ENCODE peak calls at places on chromosomes 4 and X, in six cellular contexts. Z, O, A, Y, L and E are unnamed samples.

GRCh38 chr4:128979934-128980333 is 113.4 kb downstream of the SCLT1 start:
- DNase-seq in L (no peak), O (no peak), A (no peak), Z (no peak), Y (peak; percentile 88), E (no peak)

GRCh38 chrX:153449306-153450113 is 3.7 kb upstream of the TREX2 start:
- DNase-seq in Z (no peak), Y (no peak), O (no peak), A (no peak), L (no peak), E (no peak)

GRCh38 chrX:95071621-95072020 is 1397.6 kb downstream of the FAM133A start:
- DNase-seq in Y (no peak), A (no peak), Z (no peak), L (no peak), O (no peak), E (no peak)

GRCh38 chr4:96052827-96053226 is 212.9 kb downstream of the PDHA2 start:
- DNase-seq in A (no peak), Y (no peak), Z (no peak), O (no peak), L (no peak), E (no peak)

GRCh38 chr4:1040344-1041146 is 29.1 kb downstream of the FGFRL1 start:
- DNase-seq in Y (no peak), O (no peak), A (no peak), Z (no peak), L (no peak), E (no peak)

GRCh38 chr4:3145251-3145908 is 70.9 kb downstream of the HTT start:
- DNase-seq in O (no peak), Y (peak; percentile 17), L (no peak), Z (no peak), A (no peak), E (no peak)

GRCh38 chr4:118221193-118221800 is 131.5 kb downstream of the PRSS12 start:
- DNase-seq in L (no peak), O (no peak), Y (no peak), A (no peak), Z (no peak), E (no peak)

GRCh38 chr4:4717692-4718091 is 141.8 kb upstream of the MSX1 start:
- DNase-seq in O (no peak), A (no peak), Z (no peak), L (no peak), Y (peak; percentile 3), E (no peak)

GRCh38 chr4:119106036-119107000 is 29.3 kb upstream of the MYOZ2 start:
- DNase-seq in Y (peak; percentile 76), O (no peak), Z (no peak), L (no peak), A (no peak), E (no peak)

GRCh38 chrX:135112096-135112729 is 8.1 kb downstream of the ETDB start:
- DNase-seq in Y (peak; percentile 20), A (no peak), Z (no peak), O (no peak), L (no peak), E (no peak)

GRCh38 chr4:98113005-98113404 is 30.3 kb downstream of the STPG2 start:
- DNase-seq in A (peak; percentile 1), O (no peak), Y (peak; percentile 13), Z (no peak), L (no peak), E (no peak)

GRCh38 chr4:149176019-149176418 is 639.6 kb downstream of the IQCM start:
- DNase-seq in O (no peak), Z (no peak), L (no peak), Y (peak; percentile 13), A (no peak), E (no peak)

GRCh38 chrX:11105080-11105479 is 6.1 kb upstream of the HCCS start:
- DNase-seq in Y (no peak), A (no peak), Z (no peak), O (no peak), L (no peak), E (no peak)

GRCh38 chr4:7808752-7809151 is 130.9 kb downstream of the AFAP1 start:
- DNase-seq in Y (peak; percentile 55), A (no peak), O (no peak), Z (no peak), L (no peak), E (no peak)

GRCh38 chrX:150643271-150643670 is 49.9 kb upstream of the MTMR1 start:
- DNase-seq in O (no peak), Y (peak; percentile 2), L (no peak), Z (no peak), A (no peak), E (no peak)

GRCh38 chrX:40544343-40545250 is 36.2 kb upstream of the ATP6AP2 start:
- DNase-seq in Y (peak; percentile 30), A (no peak), Z (no peak), O (no peak), L (no peak), E (no peak)

GRCh38 chr4:82287720-82288119 is 86.1 kb downstream of the HNRNPD start:
- DNase-seq in A (no peak), Z (no peak), O (no peak), Y (no peak), L (no peak), E (no peak)

GRCh38 chr4:164989464-164989863 is 12.0 kb upstream of the TRIM61 start:
- DNase-seq in O (no peak), A (no peak), L (no peak), Z (no peak), Y (no peak), E (no peak)

GRCh38 chr4:140372607-140373327 is 679 bp upstream of the SCOC start:
- DNase-seq in Y (peak; percentile 29), O (peak; percentile 15), Z (peak; percentile 22), A (no peak), L (no peak), E (peak; percentile 0)

GRCh38 chr4:128501239-128501638 is 213.6 kb upstream of the PGRMC2 start:
- DNase-seq in A (no peak), O (no peak), L (no peak), Y (no peak), Z (no peak), E (no peak)

GRCh38 chr4:95758001-95758400 is 81.9 kb upstream of the PDHA2 start:
- DNase-seq in A (no peak), L (no peak), Z (no peak), Y (no peak), O (no peak), E (no peak)

GRCh38 chr4:102734591-102735385 is 26.0 kb downstream of the MANBA start:
- DNase-seq in A (no peak), Y (peak; percentile 35), Z (no peak), L (no peak), O (no peak), E (no peak)

GRCh38 chrX:13091111-13091765 is 46.8 kb upstream of the FAM9C start:
- DNase-seq in A (no peak), Z (no peak), Y (no peak), O (no peak), L (no peak), E (no peak)

GRCh38 chr4:128846063-128846462 is 36.6 kb downstream of the JADE1 start:
- DNase-seq in A (no peak), Z (no peak), O (no peak), L (no peak), Y (no peak), E (no peak)

GRCh38 chrX:46597774-46598173 is 24.2 kb downstream of the CHST7 start:
- DNase-seq in L (no peak), Y (no peak), O (no peak), A (no peak), Z (no peak), E (no peak)

GRCh38 chr4:42281324-42282020 is 115.8 kb upstream of the SHISA3 start:
- DNase-seq in Y (peak; percentile 47), Z (no peak), L (no peak), A (no peak), O (no peak), E (no peak)

GRCh38 chr4:128649161-128649560 is 160.3 kb upstream of the JADE1 start:
- DNase-seq in A (no peak), Z (no peak), Y (no peak), L (no peak), O (no peak), E (no peak)

GRCh38 chr4:101000496-101000895 is 346.8 kb downstream of the PPP3CA start:
- DNase-seq in O (no peak), Z (no peak), L (no peak), A (no peak), Y (no peak), E (no peak)

GRCh38 chr4:68673143-68673542 is 2.7 kb upstream of the UGT2B15 start:
- DNase-seq in Z (no peak), O (no peak), A (no peak), L (no peak), Y (no peak), E (no peak)

GRCh38 chr4:145909331-145909730 is 29.3 kb downstream of the ZNF827 start:
- DNase-seq in O (no peak), Y (peak; percentile 89), A (no peak), L (no peak), Z (no peak), E (no peak)

GRCh38 chr4:156825074-156825473 is 146.5 kb downstream of the PDGFC start:
- DNase-seq in L (no peak), Y (no peak), Z (no peak), O (no peak), A (no peak), E (no peak)

GRCh38 chr4:138977525-138977924 is 38.1 kb upstream of the NOCT start:
- DNase-seq in Y (no peak), O (no peak), L (no peak), A (no peak), Z (no peak), E (no peak)

GRCh38 chr4:164442167-164442566 is 311.8 kb upstream of the SMIM31 start:
- DNase-seq in Z (no peak), A (no peak), O (no peak), Y (no peak), L (no peak), E (no peak)